ENCODE peak calls at places on chromosomes 11 and 22, in eight cellular contexts. One of them, this sample, is unnamed. For H3K4me1, the result is how much of the 10 kb centered on the place peaks cover.

GRCh38 chr11:67438121-67438902 is 830 bp upstream of the PTPRCAP start:
- DNase-seq in hepatocyte: no peak
- DNase-seq in fibroblast of lung: no peak
- DNase-seq in small intestine: peak
- DNase-seq in H9: peak
- DNase-seq in body of pancreas: no peak
- DNase-seq in GM23248: no peak
- DNase-seq in IMR-90: no peak
- DNase-seq in this sample: no peak

GRCh38 chr11:19027829-19028595 is 32.5 kb downstream of the MRGPRX2 start:
- DNase-seq in IMR-90: peak
- DNase-seq in H9: no peak
- DNase-seq in small intestine: no peak
- DNase-seq in GM23248: peak
- DNase-seq in body of pancreas: peak
- DNase-seq in hepatocyte: peak
- DNase-seq in fibroblast of lung: peak
- DNase-seq in this sample: no peak

GRCh38 chr11:29448246-29448877 is 568.5 kb downstream of the KCNA4 start:
- DNase-seq in fibroblast of lung: peak
- DNase-seq in IMR-90: peak
- DNase-seq in small intestine: no peak
- DNase-seq in hepatocyte: peak
- DNase-seq in GM23248: peak
- DNase-seq in body of pancreas: no peak
- DNase-seq in H9: no peak
- DNase-seq in this sample: no peak

GRCh38 chr11:36719708-36720107 is 121.7 kb upstream of the RAG2 start:
- DNase-seq in hepatocyte: no peak
- DNase-seq in small intestine: no peak
- DNase-seq in fibroblast of lung: no peak
- DNase-seq in IMR-90: no peak
- DNase-seq in body of pancreas: no peak
- DNase-seq in H9: no peak
- DNase-seq in GM23248: no peak
- DNase-seq in this sample: no peak

GRCh38 chr11:44079376-44079775 is 13.3 kb downstream of the ACCS start:
- DNase-seq in H9: no peak
- DNase-seq in body of pancreas: no peak
- DNase-seq in hepatocyte: no peak
- DNase-seq in fibroblast of lung: no peak
- DNase-seq in small intestine: no peak
- DNase-seq in IMR-90: no peak
- DNase-seq in GM23248: no peak
- DNase-seq in this sample: no peak

GRCh38 chr11:20022363-20023081 is 137.8 kb downstream of the DBX1 start:
- DNase-seq in fibroblast of lung: peak
- DNase-seq in GM23248: no peak
- DNase-seq in H9: peak
- DNase-seq in body of pancreas: peak
- DNase-seq in IMR-90: peak
- DNase-seq in small intestine: no peak
- DNase-seq in hepatocyte: no peak
- DNase-seq in this sample: no peak

GRCh38 chr11:11010624-11011127 is 152.8 kb upstream of the ZBED5 start:
- DNase-seq in IMR-90: peak
- DNase-seq in fibroblast of lung: peak
- DNase-seq in hepatocyte: peak
- DNase-seq in body of pancreas: no peak
- DNase-seq in GM23248: peak
- DNase-seq in H9: peak
- DNase-seq in small intestine: peak
- DNase-seq in this sample: no peak

GRCh38 chr22:17792289-17792688 is 18.0 kb upstream of the BID start:
- DNase-seq in small intestine: no peak
- DNase-seq in IMR-90: no peak
- DNase-seq in GM23248: no peak
- DNase-seq in hepatocyte: no peak
- DNase-seq in body of pancreas: no peak
- DNase-seq in fibroblast of lung: no peak
- DNase-seq in H9: peak
- DNase-seq in this sample: no peak

GRCh38 chr11:130611791-130612251 is 163.4 kb downstream of the ADAMTS15 start:
- DNase-seq in H9: no peak
- DNase-seq in small intestine: no peak
- DNase-seq in body of pancreas: no peak
- DNase-seq in IMR-90: peak
- DNase-seq in GM23248: peak
- DNase-seq in hepatocyte: no peak
- DNase-seq in fibroblast of lung: peak
- DNase-seq in this sample: no peak

GRCh38 chr22:36036167-36036624 is 7.6 kb upstream of the RBFOX2 start:
- DNase-seq in fibroblast of lung: no peak
- DNase-seq in IMR-90: no peak
- DNase-seq in small intestine: peak
- DNase-seq in hepatocyte: no peak
- DNase-seq in body of pancreas: no peak
- DNase-seq in H9: no peak
- DNase-seq in GM23248: no peak
- DNase-seq in this sample: no peak

GRCh38 chr11:34033399-34033798 is 18.1 kb upstream of the CAPRIN1 start:
- DNase-seq in IMR-90: no peak
- DNase-seq in fibroblast of lung: no peak
- DNase-seq in GM23248: no peak
- DNase-seq in body of pancreas: no peak
- DNase-seq in small intestine: no peak
- DNase-seq in H9: no peak
- DNase-seq in hepatocyte: no peak
- DNase-seq in this sample: no peak

GRCh38 chr11:126282742-126283591 is at the start of gene TIRAP:
- DNase-seq in H9: peak
- DNase-seq in fibroblast of lung: peak
- DNase-seq in body of pancreas: peak
- DNase-seq in small intestine: peak
- DNase-seq in IMR-90: peak
- DNase-seq in hepatocyte: peak
- DNase-seq in GM23248: peak
- DNase-seq in this sample: no peak

GRCh38 chr22:36325163-36326031 is 62.4 kb downstream of the MYH9 start:
- DNase-seq in body of pancreas: no peak
- DNase-seq in fibroblast of lung: peak
- DNase-seq in small intestine: peak
- DNase-seq in IMR-90: peak
- DNase-seq in GM23248: peak
- DNase-seq in H9: no peak
- DNase-seq in hepatocyte: peak
- DNase-seq in this sample: peak

GRCh38 chr11:23540101-23540561 is 679.9 kb upstream of the CCDC179 start:
- DNase-seq in small intestine: peak
- DNase-seq in GM23248: peak
- DNase-seq in IMR-90: peak
- DNase-seq in hepatocyte: peak
- DNase-seq in H9: peak
- DNase-seq in body of pancreas: no peak
- DNase-seq in fibroblast of lung: peak
- DNase-seq in this sample: no peak

GRCh38 chr22:29306175-29306829 is at the start of gene GAS2L1:
- DNase-seq in fibroblast of lung: peak
- DNase-seq in small intestine: peak
- DNase-seq in body of pancreas: peak
- DNase-seq in hepatocyte: peak
- DNase-seq in GM23248: peak
- DNase-seq in H9: peak
- DNase-seq in IMR-90: peak
- DNase-seq in this sample: no peak

GRCh38 chr11:33857924-33858323 is 34.0 kb downstream of the LMO2 start:
- DNase-seq in small intestine: peak
- DNase-seq in H9: peak
- DNase-seq in fibroblast of lung: peak
- DNase-seq in IMR-90: peak
- DNase-seq in body of pancreas: peak
- DNase-seq in GM23248: peak
- DNase-seq in hepatocyte: peak
- DNase-seq in this sample: peak

GRCh38 chr11:126544311-126545056 is 189.0 kb downstream of the ST3GAL4 start:
- DNase-seq in fibroblast of lung: peak
- DNase-seq in IMR-90: peak
- DNase-seq in GM23248: peak
- DNase-seq in small intestine: no peak
- DNase-seq in body of pancreas: no peak
- DNase-seq in hepatocyte: peak
- DNase-seq in H9: peak
- DNase-seq in this sample: no peak

GRCh38 chr22:38461057-38461413 is 6.0 kb upstream of the KCNJ4 start:
- DNase-seq in body of pancreas: no peak
- DNase-seq in GM23248: no peak
- DNase-seq in fibroblast of lung: no peak
- DNase-seq in H9: no peak
- DNase-seq in IMR-90: no peak
- DNase-seq in hepatocyte: no peak
- DNase-seq in small intestine: no peak
- DNase-seq in this sample: no peak

GRCh38 chr22:37983860-37984791 is at the start of gene SOX10:
- DNase-seq in H9: peak
- DNase-seq in small intestine: no peak
- DNase-seq in fibroblast of lung: no peak
- DNase-seq in GM23248: no peak
- DNase-seq in body of pancreas: no peak
- DNase-seq in IMR-90: no peak
- DNase-seq in hepatocyte: no peak
- DNase-seq in this sample: no peak

GRCh38 chr11:133950874-133951483 is 5.8 kb downstream of the IGSF9B start:
- DNase-seq in IMR-90: no peak
- DNase-seq in H9: peak
- DNase-seq in body of pancreas: no peak
- DNase-seq in fibroblast of lung: no peak
- DNase-seq in small intestine: no peak
- DNase-seq in hepatocyte: no peak
- DNase-seq in GM23248: no peak
- DNase-seq in this sample: no peak
- H3K4me1 ChIP-seq in IMR-90: under half
- H3K4me1 ChIP-seq in H9: under half
- H3K4me1 ChIP-seq in body of pancreas: under half
- H3K4me1 ChIP-seq in fibroblast of lung: under half
- H3K4me1 ChIP-seq in small intestine: under half
- H3K4me1 ChIP-seq in hepatocyte: under half
- H3K4me1 ChIP-seq in GM23248: under half
- H3K4me1 ChIP-seq in this sample: under half

GRCh38 chr11:79170289-79170688 is 270.5 kb downstream of the TENM4 start:
- DNase-seq in H9: no peak
- DNase-seq in hepatocyte: no peak
- DNase-seq in small intestine: no peak
- DNase-seq in IMR-90: peak
- DNase-seq in GM23248: no peak
- DNase-seq in fibroblast of lung: peak
- DNase-seq in body of pancreas: no peak
- DNase-seq in this sample: no peak

GRCh38 chr11:79173615-79174014 is 267.2 kb downstream of the TENM4 start:
- DNase-seq in fibroblast of lung: peak
- DNase-seq in hepatocyte: peak
- DNase-seq in IMR-90: peak
- DNase-seq in small intestine: no peak
- DNase-seq in body of pancreas: no peak
- DNase-seq in H9: no peak
- DNase-seq in GM23248: peak
- DNase-seq in this sample: no peak

GRCh38 chr11:79167510-79168188 is 273.2 kb downstream of the TENM4 start:
- DNase-seq in fibroblast of lung: peak
- DNase-seq in hepatocyte: no peak
- DNase-seq in body of pancreas: no peak
- DNase-seq in IMR-90: peak
- DNase-seq in GM23248: no peak
- DNase-seq in small intestine: no peak
- DNase-seq in H9: no peak
- DNase-seq in this sample: no peak

GRCh38 chr11:79165908-79166307 is 274.9 kb downstream of the TENM4 start:
- DNase-seq in body of pancreas: no peak
- DNase-seq in hepatocyte: no peak
- DNase-seq in H9: no peak
- DNase-seq in small intestine: no peak
- DNase-seq in IMR-90: no peak
- DNase-seq in GM23248: no peak
- DNase-seq in fibroblast of lung: no peak
- DNase-seq in this sample: no peak

GRCh38 chr11:79168530-79169110 is 272.2 kb downstream of the TENM4 start:
- DNase-seq in small intestine: no peak
- DNase-seq in H9: no peak
- DNase-seq in body of pancreas: no peak
- DNase-seq in hepatocyte: no peak
- DNase-seq in IMR-90: no peak
- DNase-seq in fibroblast of lung: no peak
- DNase-seq in GM23248: no peak
- DNase-seq in this sample: no peak
- H3K4me1 ChIP-seq in small intestine: under half
- H3K4me1 ChIP-seq in H9: under half
- H3K4me1 ChIP-seq in body of pancreas: under half
- H3K4me1 ChIP-seq in hepatocyte: under half
- H3K4me1 ChIP-seq in IMR-90: under half
- H3K4me1 ChIP-seq in fibroblast of lung: under half
- H3K4me1 ChIP-seq in GM23248: under half
- H3K4me1 ChIP-seq in this sample: under half

GRCh38 chr22:19886605-19887250 is 32.1 kb upstream of the GNB1L start:
- DNase-seq in body of pancreas: no peak
- DNase-seq in GM23248: peak
- DNase-seq in small intestine: no peak
- DNase-seq in IMR-90: peak
- DNase-seq in hepatocyte: no peak
- DNase-seq in fibroblast of lung: peak
- DNase-seq in H9: no peak
- DNase-seq in this sample: no peak
- H3K4me1 ChIP-seq in body of pancreas: under half
- H3K4me1 ChIP-seq in GM23248: under half
- H3K4me1 ChIP-seq in small intestine: under half
- H3K4me1 ChIP-seq in IMR-90: under half
- H3K4me1 ChIP-seq in hepatocyte: under half
- H3K4me1 ChIP-seq in fibroblast of lung: under half
- H3K4me1 ChIP-seq in H9: under half
- H3K4me1 ChIP-seq in this sample: under half

DNA sequence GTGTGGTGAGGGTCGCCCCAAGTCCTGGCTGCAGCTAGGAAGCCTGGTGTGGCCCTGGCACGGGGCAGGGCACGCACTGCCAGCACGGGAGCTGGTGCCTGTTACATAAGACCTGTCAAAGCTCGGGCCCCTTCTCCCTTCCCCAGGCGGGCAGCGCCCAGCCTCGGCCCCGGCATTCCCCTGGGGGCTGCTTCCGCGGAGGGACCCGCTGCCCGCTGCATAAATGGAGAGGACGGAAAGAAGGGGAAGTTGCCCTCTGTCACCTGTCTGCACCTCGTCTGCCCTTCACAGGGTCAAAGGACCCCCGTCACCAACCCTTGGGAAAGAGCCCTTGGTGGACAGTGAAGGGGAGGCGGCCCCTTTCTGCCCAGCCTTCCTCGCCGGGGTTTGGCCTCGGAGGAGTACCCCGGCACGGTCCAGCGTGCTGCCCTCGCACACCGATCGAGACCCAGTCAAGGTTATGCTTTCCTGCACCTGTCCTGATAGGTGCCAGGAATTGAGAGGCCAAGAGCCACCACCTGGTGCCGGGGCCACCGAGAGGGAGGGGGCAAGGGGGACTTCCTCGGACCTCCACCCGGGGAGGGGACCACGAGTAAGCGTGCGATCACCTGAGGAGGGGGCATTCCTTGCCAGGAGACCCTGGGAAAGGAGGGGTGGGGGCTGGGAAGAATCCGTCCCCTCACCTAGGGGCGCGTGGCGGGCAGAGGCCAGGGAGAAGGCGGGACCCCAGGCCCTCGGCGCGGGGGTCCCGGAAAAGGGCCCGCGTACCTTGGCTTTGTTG is 16.8 kb upstream of the MFRP start:
- DNase-seq in small intestine: peak
- DNase-seq in GM23248: no peak
- DNase-seq in IMR-90: no peak
- DNase-seq in fibroblast of lung: no peak
- DNase-seq in hepatocyte: no peak
- DNase-seq in body of pancreas: peak
- DNase-seq in H9: no peak
- DNase-seq in this sample: no peak
- H3K4me1 ChIP-seq in small intestine: under half
- H3K4me1 ChIP-seq in GM23248: under half
- H3K4me1 ChIP-seq in IMR-90: under half
- H3K4me1 ChIP-seq in fibroblast of lung: under half
- H3K4me1 ChIP-seq in hepatocyte: half or more
- H3K4me1 ChIP-seq in body of pancreas: half or more
- H3K4me1 ChIP-seq in H9: under half
- H3K4me1 ChIP-seq in this sample: under half

This sample was measured in thoracic aorta.